ENCODE peak calls at places on chromosomes 4 and X, in seven cellular contexts. A is DMS53; E is T47D; N is mesenchymal stem cell; D is right atrium auricular region; F is choroid plexus epithelial cell; Z is effector CD4-positive, alpha-beta T cell. C is an unnamed sample.

GRCh38 chrX:102746134-102746584 is 25.6 kb downstream of the GPRASP3 start:
- DNase-seq in A (no peak), E (no peak), N (peak), D (no peak), F (peak), Z (no peak), C (no peak)

GRCh38 chr4:121277194-121278105 is 103.4 kb downstream of the QRFPR start:
- DNase-seq in A (peak), E (peak), N (no peak), D (no peak), F (no peak), Z (no peak), C (peak)

GRCh38 chr4:151484396-151485102 is 75.6 kb downstream of the FHIP1A start:
- DNase-seq in A (no peak), E (peak), N (peak), D (no peak), F (peak), Z (no peak), C (peak)

GRCh38 chr4:143700060-143700419 is 435 bp downstream of the FREM3 start:
- DNase-seq in A (peak), E (no peak), N (no peak), D (no peak), F (peak), Z (no peak), C (no peak)

GRCh38 chr4:177455591-177455990 is 13.4 kb upstream of the AGA start:
- DNase-seq in A (no peak), E (no peak), N (peak), D (no peak), F (peak), Z (no peak), C (no peak)

GRCh38 chr4:6463311-6464289 is 8.8 kb downstream of the PPP2R2C start:
- DNase-seq in A (no peak), E (no peak), N (no peak), D (peak), F (no peak), Z (no peak), C (no peak)

GRCh38 chr4:172813359-172813923 is 355.2 kb upstream of the GALNT7 start:
- DNase-seq in A (no peak), E (no peak), N (peak), D (no peak), F (peak), Z (no peak), C (no peak)

GRCh38 chrX:83916525-83916924 is 55.6 kb downstream of the CYLC1 start:
- DNase-seq in A (peak), E (peak), N (peak), D (no peak), F (peak), Z (no peak), C (no peak)

GRCh38 chrX:14291626-14292025 is 237.7 kb upstream of the GLRA2 start:
- DNase-seq in A (no peak), E (no peak), N (no peak), D (no peak), F (no peak), Z (no peak), C (no peak)

GRCh38 chr4:181194096-181194495 is 1049.1 kb upstream of the TENM3 start:
- DNase-seq in A (no peak), E (no peak), N (no peak), D (no peak), F (peak), Z (no peak), C (peak)

GRCh38 chr4:3465698-3466671 is 2.9 kb downstream of the DOK7 start:
- DNase-seq in A (no peak), E (no peak), N (no peak), D (no peak), F (no peak), Z (no peak), C (no peak)

GRCh38 chr4:35965300-35965699 is 279.0 kb downstream of the ARAP2 start:
- DNase-seq in A (no peak), E (no peak), N (no peak), D (no peak), F (no peak), Z (no peak), C (no peak)

GRCh38 chr4:74146581-74147129 is 11.3 kb upstream of the MTHFD2L start:
- DNase-seq in A (no peak), E (no peak), N (no peak), D (no peak), F (no peak), Z (no peak), C (no peak)

GRCh38 chrX:150907474-150907873 is 9.0 kb upstream of the CD99L2 start:
- DNase-seq in A (peak), E (no peak), N (no peak), D (no peak), F (no peak), Z (no peak), C (no peak)

GRCh38 chr4:26525136-26525535 is 34.9 kb upstream of the CCKAR start:
- DNase-seq in A (no peak), E (no peak), N (peak), D (no peak), F (peak), Z (no peak), C (peak)

GRCh38 chr4:139740531-139741041 is 75.0 kb downstream of the MGST2 start:
- DNase-seq in A (peak), E (peak), N (peak), D (peak), F (peak), Z (no peak), C (peak)